ENCODE peak calls at places on chromosomes 16 and 17, in six cellular contexts. I, E, W, T, K and J are unnamed samples.
A peak's percentile ranks its signal among the peaks of the same experiment; 100 is the strongest.

GRCh38 chr17:42272576-42272975 is 3.6 kb downstream of the STAT5B start:
- DNase-seq in I (no peak), E (no peak), W (no peak), T (no peak), K (no peak), J (no peak)

GRCh38 chr16:89268585-89268984 is 51.1 kb downstream of the ZNF778 start:
- DNase-seq in I (no peak), E (no peak), W (peak; percentile 52), T (no peak), K (no peak), J (no peak)

GRCh38 chr16:46748775-46749705 is 896 bp upstream of the MYLK3 start:
- DNase-seq in I (no peak), E (no peak), W (peak; percentile 56), T (no peak), K (no peak), J (no peak)

GRCh38 chr17:72270530-72270929 is 149.7 kb downstream of the SOX9 start:
- DNase-seq in I (peak; percentile 57), E (no peak), W (peak; percentile 45), T (peak; percentile 15), K (no peak), J (no peak)

GRCh38 chr17:18141210-18141803 is 32.8 kb downstream of the MYO15A start:
- DNase-seq in I (peak; percentile 64), E (peak; percentile 41), W (peak; percentile 49), T (peak; percentile 58), K (no peak), J (peak; percentile 34)

GRCh38 chr17:41013181-41013580 is 4.3 kb upstream of the KRTAP3-1 start:
- DNase-seq in I (no peak), E (no peak), W (no peak), T (no peak), K (no peak), J (no peak)

GRCh38 chr16:7115898-7116297 is 216.7 kb upstream of the RBFOX1 start:
- DNase-seq in I (no peak), E (no peak), W (no peak), T (no peak), K (no peak), J (no peak)

GRCh38 chr16:56191807-56192643 is 736 bp downstream of the GNAO1 start:
- DNase-seq in I (no peak), E (no peak), W (no peak), T (no peak), K (peak; percentile 47), J (no peak)

GRCh38 chr16:48505705-48506104 is 104.3 kb downstream of the N4BP1 start:
- DNase-seq in I (no peak), E (no peak), W (no peak), T (no peak), K (no peak), J (no peak)

GRCh38 chr16:23508589-23509440 is 1.5 kb downstream of the GGA2 start:
- DNase-seq in I (peak; percentile 17), E (peak; percentile 13), W (no peak), T (peak; percentile 7), K (peak; percentile 42), J (no peak)

DNA sequence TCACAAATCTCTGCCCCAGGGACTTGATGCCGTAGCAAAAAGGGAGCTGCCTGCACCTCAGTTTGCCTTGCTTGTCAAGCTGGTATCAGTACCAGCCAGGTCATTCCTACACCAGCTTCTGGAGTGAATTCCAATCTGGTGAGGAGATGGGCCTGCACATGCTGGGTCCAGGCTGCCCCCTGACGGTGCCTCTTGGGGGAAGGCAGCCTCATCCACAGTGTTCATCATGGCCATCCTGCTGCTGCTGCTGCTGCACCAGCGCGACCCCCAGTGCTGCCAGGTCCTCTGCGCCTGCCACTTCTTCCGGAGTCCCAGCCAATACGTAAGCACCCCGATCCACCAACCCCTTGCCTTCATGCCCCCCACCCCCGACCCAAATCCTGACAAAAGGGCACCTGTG is 8.3 kb downstream of the MRPL27 start:
- DNase-seq in I (no peak), E (no peak), W (no peak), T (peak; percentile 31), K (no peak), J (no peak)
- TF ChIP-seq CTCF in I (no peak), E (no peak), W (no peak), T (peak; percentile 38), K (no peak), J (no peak)

GRCh38 chr16:31335431-31335830 is 19.5 kb upstream of the ITGAX start:
- DNase-seq in I (no peak), E (no peak), W (no peak), T (no peak), K (no peak), J (no peak)

GRCh38 chr16:31332544-31332943 is 22.4 kb upstream of the ITGAX start:
- DNase-seq in I (no peak), E (no peak), W (no peak), T (no peak), K (no peak), J (no peak)

GRCh38 chr16:31334934-31335333 is 20.0 kb upstream of the ITGAX start:
- DNase-seq in I (no peak), E (no peak), W (no peak), T (no peak), K (no peak), J (no peak)

GRCh38 chr16:31331807-31332301 is 23.1 kb upstream of the ITGAX start:
- DNase-seq in I (no peak), E (no peak), W (no peak), T (no peak), K (peak; percentile 53), J (no peak)

GRCh38 chr16:31333686-31334649 is 21.0 kb upstream of the ITGAX start:
- DNase-seq in I (peak; percentile 26), E (no peak), W (no peak), T (no peak), K (no peak), J (peak; percentile 64)
- TF ChIP-seq CTCF in I (peak; percentile 24), E (no peak), W (peak; percentile 17), T (no peak), K (no peak), J (peak; percentile 40)

GRCh38 chr17:68054296-68054900 is 18.9 kb downstream of the KPNA2 start:
- DNase-seq in I (peak; percentile 84), E (no peak), W (peak; percentile 22), T (peak; percentile 70), K (peak; percentile 42), J (no peak)

GRCh38 chr17:68060336-68060735 is 24.8 kb downstream of the KPNA2 start:
- DNase-seq in I (no peak), E (no peak), W (peak; percentile 11), T (no peak), K (no peak), J (no peak)

GRCh38 chr17:68061512-68062313 is 26.2 kb downstream of the KPNA2 start:
- DNase-seq in I (peak; percentile 36), E (no peak), W (peak; percentile 50), T (no peak), K (no peak), J (no peak)

GRCh38 chr17:68053237-68054030 is 17.9 kb downstream of the KPNA2 start:
- DNase-seq in I (peak; percentile 71), E (no peak), W (peak; percentile 20), T (peak; percentile 22), K (no peak), J (no peak)

DNA sequence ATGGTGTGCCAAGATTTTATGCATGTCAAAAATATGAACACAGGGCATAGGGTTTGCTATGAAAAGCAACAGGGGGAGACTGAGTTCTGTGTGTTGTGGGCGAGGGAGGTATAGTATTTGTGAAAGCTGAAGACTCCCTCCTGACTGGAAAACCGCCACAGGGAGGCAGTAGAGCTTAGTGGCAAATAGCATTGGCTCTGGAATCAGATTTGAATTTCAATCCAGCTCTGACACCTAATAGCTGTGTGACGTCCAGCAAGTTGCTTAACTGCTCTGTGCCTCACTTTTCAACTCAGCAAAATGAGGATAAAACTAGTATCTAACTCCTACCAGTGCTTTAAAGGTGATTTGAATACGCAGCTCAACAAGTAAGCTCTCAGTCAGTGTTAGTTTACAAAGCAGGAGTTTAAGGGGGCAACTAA is 22.0 kb downstream of the KPNA2 start:
- DNase-seq in I (peak; percentile 51), E (peak; percentile 29), W (peak; percentile 40), T (peak; percentile 29), K (no peak), J (peak; percentile 54)
- TF ChIP-seq CTCF in I (peak; percentile 45), E (no peak), W (peak; percentile 44), T (peak; percentile 56), K (peak; percentile 14), J (peak; percentile 36)

DNA sequence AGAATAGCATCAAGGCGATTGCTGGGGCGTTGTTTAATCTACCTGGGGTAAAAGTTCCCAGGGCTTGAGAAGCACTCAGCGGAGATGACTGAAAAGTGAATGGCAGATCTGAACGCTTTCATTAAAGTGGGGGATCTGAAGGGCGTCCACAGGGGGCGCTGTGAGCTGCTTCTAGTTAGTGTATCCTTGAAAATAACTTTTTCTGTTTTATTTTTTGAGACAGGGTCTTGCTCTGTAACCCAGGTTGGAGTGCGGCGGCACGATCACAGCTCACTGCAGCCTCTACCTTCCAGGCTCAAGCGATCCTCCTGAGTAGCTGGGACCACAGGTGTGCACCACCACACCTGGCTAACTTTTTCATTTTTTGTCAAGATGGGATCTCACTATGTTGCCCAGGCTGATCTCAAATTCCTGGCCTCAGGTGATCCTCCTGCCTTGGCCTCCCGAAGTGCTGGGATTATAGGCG is 360.4 kb downstream of the SEC14L1 start:
- DNase-seq in I (peak; percentile 35), E (no peak), W (no peak), T (no peak), K (peak; percentile 16), J (no peak)
- TF ChIP-seq CTCF in I (peak; percentile 49), E (peak; percentile 77), W (no peak), T (peak; percentile 59), K (no peak), J (no peak)

DNA sequence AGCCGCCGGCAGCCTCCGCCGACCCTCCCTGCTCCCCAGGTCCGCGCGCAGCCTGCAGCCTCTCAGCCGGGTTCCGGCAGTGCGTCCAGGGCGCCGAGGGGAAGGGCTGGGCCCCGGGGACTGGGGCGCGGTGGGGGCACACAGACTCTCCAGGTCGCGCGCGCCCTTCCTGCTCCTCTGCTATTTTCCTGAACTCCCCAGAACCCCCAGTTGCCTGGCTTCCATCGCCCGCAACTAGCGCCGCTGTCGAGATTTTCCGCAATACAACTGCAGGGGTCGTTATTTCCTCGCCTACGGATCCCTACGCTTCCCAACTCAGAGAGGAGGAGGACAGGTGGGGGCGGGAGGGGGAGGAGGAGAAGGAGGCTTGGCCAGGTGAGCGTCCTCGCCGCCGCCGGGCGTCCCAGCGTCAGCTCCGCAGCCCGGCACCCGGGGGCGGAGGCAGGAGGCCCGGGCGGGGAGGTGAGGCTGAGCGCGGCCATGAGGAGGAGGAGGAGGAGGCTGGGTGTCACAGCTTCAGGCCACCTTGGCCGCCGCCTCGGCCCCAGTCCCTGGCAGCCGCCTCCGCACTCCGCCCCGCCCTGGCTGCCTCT is at the start of gene CA10:
- DNase-seq in I (no peak), E (peak; percentile 12), W (no peak), T (no peak), K (no peak), J (no peak)
- TF ChIP-seq CTCF in I (no peak), E (no peak), W (no peak), T (no peak), K (no peak), J (no peak)

DNA sequence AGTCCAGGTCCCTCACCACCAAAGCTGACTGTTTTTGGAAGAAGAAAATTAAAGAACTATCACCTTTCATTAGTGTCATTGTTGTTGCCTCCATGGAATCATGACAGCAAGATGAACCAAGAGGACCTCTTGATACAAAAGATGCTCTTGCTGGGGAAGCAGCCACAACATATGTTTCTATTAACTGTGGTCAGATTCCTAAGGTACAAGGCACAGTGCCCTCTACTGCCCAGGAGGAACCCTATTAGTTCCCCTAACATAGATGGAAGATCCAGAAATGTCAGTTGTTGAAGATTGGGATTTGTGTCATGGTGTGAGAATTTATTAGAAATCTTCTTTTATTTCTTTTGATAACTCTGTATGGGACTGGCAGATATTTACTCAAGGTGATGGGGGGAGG is 188.2 kb upstream of the ANKFN1 start:
- DNase-seq in I (no peak), E (no peak), W (no peak), T (no peak), K (no peak), J (no peak)
- TF ChIP-seq CTCF in I (no peak), E (no peak), W (no peak), T (no peak), K (no peak), J (no peak)